ENCODE peak calls at places on chromosomes 12 and 14, in ten cellular contexts. J, V, D, I, S, P, Y, E, A and Q are unnamed samples.

GRCh38 chr12:112590281-112590680 is 171.5 kb downstream of the PTPN11 start:
- DNase-seq in J (no peak), V (no peak), D (no peak), I (no peak), S (no peak), P (no peak), Y (no peak), E (no peak), A (no peak), Q (no peak)

GRCh38 chr12:27220057-27220987 is 23.8 kb upstream of the STK38L start:
- DNase-seq in J (no peak), V (no peak), D (no peak), I (peak), S (no peak), P (no peak), Y (no peak), E (no peak), A (peak), Q (no peak)

GRCh38 chr14:77126461-77126990 is 15.1 kb downstream of the ZDHHC22 start:
- DNase-seq in J (no peak), V (no peak), D (peak), I (no peak), S (no peak), P (no peak), Y (no peak), E (no peak), A (no peak), Q (no peak)

GRCh38 chr12:7210642-7211151 is 21.2 kb downstream of the PEX5 start:
- DNase-seq in J (no peak), V (no peak), D (no peak), I (no peak), S (no peak), P (no peak), Y (no peak), E (no peak), A (no peak), Q (no peak)

GRCh38 chr14:94386085-94387031 is 2.0 kb downstream of the SERPINA1 start:
- DNase-seq in J (no peak), V (no peak), D (no peak), I (no peak), S (no peak), P (no peak), Y (no peak), E (no peak), A (no peak), Q (no peak)

GRCh38 chr12:81010641-81011040 is 67.2 kb upstream of the ACSS3 start:
- DNase-seq in J (no peak), V (no peak), D (no peak), I (no peak), S (no peak), P (no peak), Y (no peak), E (no peak), A (no peak), Q (no peak)

GRCh38 chr14:90388437-90388836 is 8.4 kb upstream of the CALM1 start:
- DNase-seq in J (no peak), V (no peak), D (no peak), I (no peak), S (no peak), P (no peak), Y (no peak), E (no peak), A (peak), Q (no peak)

GRCh38 chr12:85138833-85139232 is 102.7 kb downstream of the LRRIQ1 start:
- DNase-seq in J (no peak), V (no peak), D (no peak), I (no peak), S (no peak), P (no peak), Y (no peak), E (no peak), A (no peak), Q (no peak)

GRCh38 chr12:90017316-90017715 is 308.7 kb upstream of the ATP2B1 start:
- DNase-seq in J (no peak), V (no peak), D (no peak), I (no peak), S (no peak), P (no peak), Y (no peak), E (no peak), A (no peak), Q (no peak)

GRCh38 chr12:47736216-47736615 is 10.9 kb upstream of the ENDOU start:
- DNase-seq in J (no peak), V (no peak), D (no peak), I (no peak), S (no peak), P (no peak), Y (no peak), E (no peak), A (no peak), Q (no peak)

GRCh38 chr12:124833693-124834122 is 30.0 kb downstream of the SCARB1 start:
- DNase-seq in J (no peak), V (no peak), D (peak), I (no peak), S (no peak), P (no peak), Y (no peak), E (no peak), A (no peak), Q (peak)

GRCh38 chr14:48125654-48126053 is 450.2 kb upstream of the MDGA2 start:
- DNase-seq in J (no peak), V (no peak), D (no peak), I (no peak), S (no peak), P (no peak), Y (no peak), E (no peak), A (no peak), Q (no peak)

GRCh38 chr12:56631790-56632700 is 1.9 kb upstream of the BAZ2A start:
- DNase-seq in J (peak), V (peak), D (peak), I (peak), S (no peak), P (no peak), Y (no peak), E (peak), A (peak), Q (peak)

GRCh38 chr14:34322940-34323418 is 139.1 kb downstream of the SPTSSA start:
- DNase-seq in J (peak), V (peak), D (no peak), I (peak), S (peak), P (peak), Y (peak), E (peak), A (peak), Q (peak)

GRCh38 chr14:81366259-81366658 is 33.9 kb downstream of the STON2 start:
- DNase-seq in J (no peak), V (no peak), D (no peak), I (no peak), S (no peak), P (no peak), Y (no peak), E (no peak), A (no peak), Q (no peak)

GRCh38 chr12:117143008-117143532 is 43.9 kb upstream of the TESC start:
- DNase-seq in J (no peak), V (no peak), D (no peak), I (no peak), S (no peak), P (no peak), Y (no peak), E (no peak), A (peak), Q (peak)

GRCh38 chr12:118145113-118145797 is 9.3 kb downstream of the PEBP1 start:
- DNase-seq in J (no peak), V (no peak), D (no peak), I (no peak), S (no peak), P (no peak), Y (no peak), E (no peak), A (no peak), Q (no peak)

GRCh38 chr14:94110552-94111181 is at the start of gene IFI27:
- DNase-seq in J (no peak), V (no peak), D (peak), I (no peak), S (no peak), P (no peak), Y (no peak), E (no peak), A (peak), Q (no peak)

GRCh38 chr14:99133563-99134332 is 138.2 kb downstream of the BCL11B start:
- DNase-seq in J (no peak), V (no peak), D (peak), I (no peak), S (no peak), P (no peak), Y (no peak), E (no peak), A (no peak), Q (no peak)

GRCh38 chr12:79659961-79660431 is 30.8 kb downstream of the PAWR start:
- DNase-seq in J (no peak), V (no peak), D (no peak), I (no peak), S (no peak), P (no peak), Y (no peak), E (no peak), A (no peak), Q (no peak)

GRCh38 chr12:43957732-43958131 is 121.9 kb downstream of the TMEM117 start:
- DNase-seq in J (no peak), V (no peak), D (no peak), I (peak), S (no peak), P (no peak), Y (peak), E (peak), A (peak), Q (no peak)

GRCh38 chr14:91298576-91298975 is 54.1 kb upstream of the GPR68 start:
- DNase-seq in J (no peak), V (no peak), D (no peak), I (no peak), S (no peak), P (no peak), Y (no peak), E (no peak), A (no peak), Q (peak)

GRCh38 chr12:3120701-3121100 is 43.5 kb downstream of the TSPAN9 start:
- DNase-seq in J (no peak), V (no peak), D (no peak), I (no peak), S (no peak), P (no peak), Y (no peak), E (no peak), A (no peak), Q (no peak)